ENCODE peak calls at places on chromosomes 3 and 15, in ten cellular contexts. K, H, E, B, Z, C, W, R, U and N are unnamed samples.

GRCh38 chr3:632571-633170 is 436.1 kb downstream of the CHL1 start:
- DNase-seq in K (peak; percentile 27), H (no peak), E (peak; percentile 77), B (peak; percentile 50), Z (peak; percentile 18), C (peak; percentile 35), W (peak; percentile 50), R (no peak), U (peak; percentile 42), N (no peak)

GRCh38 chr3:177061382-177061781 is 135.9 kb downstream of the TBL1XR1 start:
- DNase-seq in K (no peak), H (no peak), E (no peak), B (no peak), Z (no peak), C (no peak), W (no peak), R (no peak), U (peak; percentile 49), N (no peak)

GRCh38 chr3:98565843-98566242 is 27.6 kb downstream of the CPOX start:
- DNase-seq in K (no peak), H (no peak), E (no peak), B (no peak), Z (no peak), C (no peak), W (no peak), R (no peak), U (no peak), N (no peak)

GRCh38 chr15:90868261-90868689 is at the start of gene FURIN:
- DNase-seq in K (no peak), H (no peak), E (no peak), B (peak; percentile 89), Z (no peak), C (no peak), W (no peak), R (no peak), U (no peak), N (no peak)

GRCh38 chr3:112848196-112848595 is 1.5 kb upstream of the CD200R1L start:
- DNase-seq in K (no peak), H (no peak), E (no peak), B (no peak), Z (no peak), C (no peak), W (no peak), R (no peak), U (peak; percentile 67), N (no peak)

GRCh38 chr3:33373082-33373437 is 67.1 kb downstream of the UBP1 start:
- DNase-seq in K (no peak), H (no peak), E (no peak), B (no peak), Z (no peak), C (no peak), W (no peak), R (no peak), U (no peak), N (no peak)

GRCh38 chr3:196280689-196281463 is 6.7 kb downstream of the PCYT1A start:
- DNase-seq in K (no peak), H (no peak), E (no peak), B (no peak), Z (no peak), C (no peak), W (no peak), R (no peak), U (peak; percentile 79), N (no peak)

GRCh38 chr15:72037321-72037720 is 80.6 kb downstream of the MYO9A start:
- DNase-seq in K (no peak), H (no peak), E (no peak), B (no peak), Z (peak; percentile 50), C (peak; percentile 5), W (no peak), R (no peak), U (no peak), N (no peak)

GRCh38 chr3:72953325-72953956 is 43.2 kb upstream of the PPP4R2 start:
- DNase-seq in K (no peak), H (no peak), E (no peak), B (no peak), Z (peak; percentile 30), C (no peak), W (peak; percentile 64), R (no peak), U (no peak), N (no peak)

GRCh38 chr15:69951511-69952209 is 146.1 kb downstream of the TLE3 start:
- DNase-seq in K (no peak), H (no peak), E (no peak), B (no peak), Z (peak; percentile 13), C (no peak), W (no peak), R (no peak), U (no peak), N (no peak)

GRCh38 chr3:129888739-129889138 is 4.8 kb downstream of the TMCC1 start:
- DNase-seq in K (no peak), H (no peak), E (no peak), B (no peak), Z (peak; percentile 98), C (peak; percentile 24), W (no peak), R (no peak), U (no peak), N (peak; percentile 93)

GRCh38 chr3:101890716-101891115 is 41.4 kb downstream of the NFKBIZ start:
- DNase-seq in K (no peak), H (no peak), E (no peak), B (no peak), Z (peak; percentile 88), C (no peak), W (no peak), R (no peak), U (no peak), N (peak; percentile 32)

GRCh38 chr3:21357241-21357640 is 393.8 kb downstream of the ZNF385D start:
- DNase-seq in K (no peak), H (no peak), E (no peak), B (no peak), Z (no peak), C (no peak), W (no peak), R (no peak), U (no peak), N (no peak)

GRCh38 chr3:69710153-69710977 is 28.9 kb upstream of the MITF start:
- DNase-seq in K (no peak), H (no peak), E (no peak), B (no peak), Z (peak; percentile 76), C (no peak), W (no peak), R (no peak), U (no peak), N (peak; percentile 13)

GRCh38 chr3:110846971-110847370 is 224.6 kb upstream of the NECTIN3 start:
- DNase-seq in K (no peak), H (no peak), E (no peak), B (no peak), Z (no peak), C (no peak), W (no peak), R (no peak), U (no peak), N (no peak)

GRCh38 chr3:110849060-110849459 is 222.6 kb upstream of the NECTIN3 start:
- DNase-seq in K (no peak), H (no peak), E (no peak), B (no peak), Z (no peak), C (no peak), W (no peak), R (no peak), U (no peak), N (no peak)
- H3K27ac ChIP-seq in K (no peak overlapping the region), H (no peak overlapping the region), E (no peak overlapping the region), B (no peak overlapping the region), Z (no peak overlapping the region), C (no peak overlapping the region), W (no peak overlapping the region), R (no peak overlapping the region), U (no peak overlapping the region), N (no peak overlapping the region)

DNA sequence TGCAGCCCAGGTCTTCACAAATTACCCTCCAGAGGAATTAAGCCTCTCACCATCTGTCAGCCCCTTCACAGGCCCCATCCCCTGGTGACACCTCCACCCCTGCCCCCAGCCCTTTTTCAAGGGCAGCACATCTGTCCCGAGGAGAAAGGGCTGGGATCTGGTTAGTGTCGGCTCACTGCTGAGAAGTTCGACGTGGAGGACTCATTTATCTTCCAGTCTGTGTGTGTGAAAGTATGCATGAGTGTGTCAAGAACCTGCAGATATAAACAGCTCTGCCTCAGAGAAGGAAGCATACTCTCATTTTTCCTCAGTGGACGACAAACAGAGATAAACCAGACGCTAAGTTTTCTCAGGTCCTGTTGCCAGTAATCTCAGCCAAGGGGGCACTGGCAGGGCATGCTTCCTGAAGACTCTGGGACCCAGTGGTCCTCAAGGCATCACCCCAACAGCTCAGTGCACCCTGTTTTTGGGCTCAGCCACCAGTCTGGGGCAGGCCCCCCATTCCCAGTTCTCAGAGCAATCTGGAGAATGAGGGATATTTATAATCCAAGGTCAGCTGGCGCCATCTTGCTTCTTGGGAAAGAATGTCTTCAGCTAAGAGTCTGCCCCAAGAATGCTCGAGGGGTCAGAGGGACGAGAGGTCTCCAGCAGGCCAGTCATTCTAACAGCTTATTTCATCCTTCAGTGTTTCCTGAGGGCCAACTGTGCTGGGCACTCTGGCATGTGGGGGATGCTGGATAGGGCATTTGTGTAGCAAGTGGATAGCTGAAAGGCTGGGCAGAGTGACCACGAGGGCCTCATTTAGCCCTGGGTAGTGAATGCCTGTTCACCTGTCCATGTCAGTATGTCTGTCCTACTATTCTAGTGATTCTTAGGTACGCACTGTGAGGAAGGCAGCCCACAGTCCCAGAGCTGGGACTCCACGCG is 73.6 kb downstream of the ADCY5 start:
- DNase-seq in K (no peak), H (no peak), E (no peak), B (no peak), Z (no peak), C (no peak), W (no peak), R (no peak), U (no peak), N (no peak)
- H3K27ac ChIP-seq in K (no peak overlapping the region), H (peak overlapping the region; percentile 89), E (no peak overlapping the region), B (no peak overlapping the region), Z (no peak overlapping the region), C (no peak overlapping the region), W (no peak overlapping the region), R (no peak overlapping the region), U (no peak overlapping the region), N (no peak overlapping the region)

DNA sequence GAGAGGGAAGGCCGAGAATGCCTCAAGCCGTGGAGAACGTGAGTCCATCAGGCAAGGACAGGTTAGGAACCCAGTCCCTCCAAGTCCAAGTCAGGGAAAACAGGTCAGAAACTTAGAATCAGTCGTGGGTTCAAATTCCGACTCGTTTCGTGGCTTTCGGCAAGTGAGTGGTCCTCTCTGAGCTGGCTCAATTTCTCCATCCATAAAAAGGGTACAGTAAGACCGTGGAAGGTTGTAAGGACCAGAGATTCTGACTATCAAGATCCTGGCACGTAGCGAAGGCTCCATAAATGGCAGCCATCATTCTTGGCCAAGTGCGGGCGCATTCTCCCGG is 604 bp upstream of the MED12L start:
- DNase-seq in K (no peak), H (no peak), E (no peak), B (no peak), Z (no peak), C (no peak), W (no peak), R (no peak), U (no peak), N (no peak)
- H3K27ac ChIP-seq in K (no peak overlapping the region), H (no peak overlapping the region), E (no peak overlapping the region), B (no peak overlapping the region), Z (no peak overlapping the region), C (no peak overlapping the region), W (no peak overlapping the region), R (no peak overlapping the region), U (no peak overlapping the region), N (no peak overlapping the region)

DNA sequence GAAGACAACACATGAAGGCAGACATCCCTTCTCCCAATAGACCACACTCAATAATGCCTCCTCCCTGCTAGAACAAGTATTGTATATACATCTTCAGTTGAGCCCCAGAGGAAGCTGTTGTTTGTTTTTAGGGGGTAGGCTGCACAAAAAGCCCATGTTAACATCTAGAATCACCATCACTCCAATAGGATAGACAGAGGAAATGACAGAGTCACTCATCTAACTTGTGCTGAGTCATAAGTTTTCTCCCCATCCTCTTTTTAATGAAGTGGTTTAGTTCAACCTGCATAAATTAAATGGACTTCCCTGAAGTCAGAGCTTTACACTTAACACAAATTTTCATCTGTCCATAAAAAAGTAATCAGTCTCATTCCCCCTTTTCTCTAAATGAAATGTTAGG is 122.9 kb upstream of the SPATA12 start:
- DNase-seq in K (no peak), H (no peak), E (no peak), B (no peak), Z (no peak), C (no peak), W (no peak), R (no peak), U (no peak), N (no peak)
- H3K27ac ChIP-seq in K (no peak overlapping the region), H (no peak overlapping the region), E (no peak overlapping the region), B (no peak overlapping the region), Z (no peak overlapping the region), C (no peak overlapping the region), W (no peak overlapping the region), R (no peak overlapping the region), U (no peak overlapping the region), N (no peak overlapping the region)